ENCODE peak calls at places on chromosomes 4 and X, in four cellular contexts. G, W, Z and O are unnamed samples.

GRCh38 chrX:53284684-53285447 is 3.5 kb upstream of the IQSEC2 start:
- DNase-seq in G (peak), W (no peak), Z (peak), O (peak)

GRCh38 chrX:40543661-40544328 is 37.0 kb upstream of the ATP6AP2 start:
- DNase-seq in G (peak), W (peak), Z (peak), O (no peak)

GRCh38 chr4:176034498-176034897 is 31.1 kb upstream of the WDR17 start:
- DNase-seq in Z (no peak), W (peak), G (peak), O (no peak)

GRCh38 chr4:86976801-86977485 is 42.1 kb downstream of the AFF1 start:
- DNase-seq in W (no peak), Z (no peak), G (no peak), O (no peak)

GRCh38 chrX:11793734-11794133 is 35.7 kb downstream of the MSL3 start:
- DNase-seq in G (no peak), W (no peak), Z (no peak), O (no peak)

GRCh38 chr4:8641256-8641655 is 48.7 kb downstream of the CPZ start:
- DNase-seq in W (no peak), G (no peak), Z (no peak), O (no peak)

GRCh38 chr4:102355748-102356147 is 10.5 kb upstream of the SLC39A8 start:
- DNase-seq in Z (no peak), G (peak), W (no peak), O (no peak)

GRCh38 chr4:931960-932712 is at the start of the genes GAK and TMEM175:
- DNase-seq in W (peak), G (peak), Z (peak), O (peak)

GRCh38 chrX:17553451-17553850 is 178.5 kb downstream of the NHS start:
- DNase-seq in Z (no peak), W (no peak), G (no peak), O (no peak)

GRCh38 chr4:162699629-162700028 is 467.1 kb downstream of the NAF1 start:
- DNase-seq in Z (no peak), G (no peak), W (no peak), O (no peak)

GRCh38 chrX:124086411-124086810 is 124.9 kb downstream of the STAG2 start:
- DNase-seq in Z (no peak), G (no peak), W (no peak), O (no peak)

GRCh38 chr4:30553721-30554120 is 166.4 kb upstream of the PCDH7 start:
- DNase-seq in Z (no peak), W (no peak), G (no peak), O (no peak)

GRCh38 chr4:128653514-128654420 is 155.7 kb upstream of the JADE1 start:
- DNase-seq in Z (no peak), W (no peak), G (no peak), O (no peak)

GRCh38 chrX:24081661-24082154 is 27.0 kb downstream of the EIF2S3 start:
- DNase-seq in W (peak), G (peak), Z (no peak), O (peak)

GRCh38 chr4:124640037-124640730 is 72.3 kb downstream of the ANKRD50 start:
- DNase-seq in W (peak), Z (no peak), G (no peak), O (no peak)

GRCh38 chrX:65509400-65509799 is 25.2 kb downstream of the LAS1L start:
- DNase-seq in W (no peak), Z (no peak), G (no peak), O (no peak)

GRCh38 chr4:2042207-2042946 is 16.8 kb upstream of the NAT8L start:
- DNase-seq in W (no peak), G (peak), Z (no peak), O (no peak)

GRCh38 chrX:103092942-103093341 is at the start of gene NXF3:
- DNase-seq in W (no peak), G (no peak), Z (no peak), O (no peak)

GRCh38 chr4:86508436-86508835 is 85.7 kb upstream of the PTPN13 start:
- DNase-seq in W (no peak), Z (no peak), G (no peak), O (no peak)

GRCh38 chr4:89245459-89245858 is 62.1 kb downstream of the GPRIN3 start:
- DNase-seq in W (no peak), Z (no peak), G (no peak), O (no peak)

GRCh38 chr4:79338148-79338547 is 12.3 kb upstream of the NAA11 start:
- DNase-seq in W (no peak), Z (peak), G (no peak), O (no peak)

GRCh38 chr4:168524006-168524405 is 27.2 kb downstream of the PALLD start:
- DNase-seq in G (no peak), W (no peak), Z (no peak), O (no peak)

GRCh38 chr4:122602277-122603142 is 18.4 kb downstream of the IL21 start:
- DNase-seq in Z (no peak), W (peak), G (peak), O (no peak)

GRCh38 chr4:150534818-150535217 is 47.1 kb upstream of the MAB21L2 start:
- DNase-seq in W (no peak), Z (no peak), G (no peak), O (no peak)

GRCh38 chr4:48785302-48785701 is 5.2 kb upstream of the FRYL start:
- DNase-seq in G (no peak), W (no peak), Z (no peak), O (no peak)

GRCh38 chr4:150385606-150386005 is 196.3 kb upstream of the MAB21L2 start:
- DNase-seq in W (no peak), Z (no peak), G (peak), O (no peak)

GRCh38 chrX:16005899-16006298 is 117.5 kb upstream of the GRPR start:
- DNase-seq in Z (no peak), W (no peak), G (no peak), O (no peak)

GRCh38 chrX:15998350-15998749 is 125.0 kb upstream of the GRPR start:
- DNase-seq in G (no peak), W (no peak), Z (no peak), O (no peak)

DNA sequence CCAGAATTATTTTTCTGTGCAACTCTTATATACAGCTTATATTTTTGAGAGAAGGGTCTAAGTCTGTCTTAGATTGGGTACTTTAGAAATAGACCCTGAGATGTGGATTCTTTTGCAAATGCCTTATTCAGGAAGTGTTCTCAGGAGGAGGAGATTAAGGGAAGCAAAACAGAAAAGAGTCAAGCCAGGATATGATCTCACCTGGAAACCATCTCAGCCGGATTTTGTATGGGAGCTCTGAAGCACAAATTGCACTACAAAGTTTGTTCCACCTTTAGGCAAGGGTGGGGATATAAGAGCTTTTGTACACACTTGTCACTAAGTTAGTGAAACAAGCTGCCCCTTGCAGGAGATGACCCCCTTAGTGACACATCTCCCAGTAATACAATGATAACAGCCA is 121.2 kb upstream of the GRPR start:
- DNase-seq in G (no peak), Z (no peak), W (no peak), O (no peak)
- TF ChIP-seq SIN3A in G (no peak), Z (no peak), W (no peak), O (no peak)

DNA sequence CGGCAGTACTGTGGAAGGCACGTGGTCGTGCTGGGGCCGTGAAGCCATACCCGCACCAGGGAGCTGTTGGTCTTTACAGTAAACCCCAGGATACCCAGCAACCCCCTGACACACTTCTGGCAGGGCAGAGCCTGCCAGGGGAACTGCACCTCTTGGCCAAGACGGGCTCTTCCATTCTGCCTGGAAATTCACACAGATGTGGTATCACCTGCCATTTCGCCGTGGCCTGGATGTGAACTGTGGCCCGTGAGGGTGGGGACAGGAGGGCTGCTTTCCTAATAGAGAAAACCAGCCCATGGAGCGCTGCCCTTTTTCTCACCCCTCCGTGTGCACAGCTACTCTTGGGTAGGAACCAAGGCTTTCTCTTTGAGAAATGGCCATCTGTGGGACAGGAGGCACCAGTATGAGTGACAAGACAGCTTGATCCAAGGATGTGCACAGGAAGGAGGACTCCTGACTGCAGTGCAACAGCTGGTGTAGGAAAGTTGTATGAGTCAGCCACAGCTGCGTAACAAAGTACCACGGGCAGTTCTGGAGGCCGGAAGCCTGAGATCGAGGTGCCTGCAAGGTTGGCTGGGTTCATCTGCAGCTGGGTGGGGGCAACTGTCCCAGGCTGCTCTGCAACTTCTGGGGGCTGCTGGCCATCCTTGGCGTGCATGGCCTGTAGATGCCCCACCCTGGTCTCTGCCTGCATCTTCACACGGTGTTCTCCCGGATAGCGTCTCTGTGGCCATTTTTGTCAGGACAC is 95.7 kb downstream of the PSAPL1 start:
- DNase-seq in G (no peak), W (no peak), Z (no peak), O (no peak)
- TF ChIP-seq EGR1 in G (no peak), W (no peak), Z (no peak), O (no peak)

DNA sequence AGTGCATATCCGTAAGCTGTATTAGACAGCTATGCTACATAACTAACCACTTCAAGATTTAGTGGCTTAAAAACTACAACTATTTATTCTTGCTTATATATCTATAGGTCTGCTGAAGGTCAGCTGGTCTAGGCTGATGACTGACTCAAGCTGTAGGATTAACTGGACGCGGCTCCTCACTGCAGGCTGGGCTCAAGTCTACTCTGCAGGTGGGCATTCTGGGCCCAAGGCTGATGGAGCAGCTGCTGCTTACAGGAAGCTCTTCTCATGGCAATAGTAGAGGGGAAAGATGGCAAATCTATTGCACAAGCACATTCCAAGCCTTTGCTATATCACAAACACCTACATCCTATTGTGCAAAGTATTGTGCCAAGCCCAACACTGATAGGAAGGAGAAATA is 264.0 kb downstream of the NKX6-1 start:
- DNase-seq in W (no peak), Z (no peak), G (no peak), O (no peak)
- TF ChIP-seq SIN3A in W (no peak), Z (no peak), G (no peak), O (no peak)

DNA sequence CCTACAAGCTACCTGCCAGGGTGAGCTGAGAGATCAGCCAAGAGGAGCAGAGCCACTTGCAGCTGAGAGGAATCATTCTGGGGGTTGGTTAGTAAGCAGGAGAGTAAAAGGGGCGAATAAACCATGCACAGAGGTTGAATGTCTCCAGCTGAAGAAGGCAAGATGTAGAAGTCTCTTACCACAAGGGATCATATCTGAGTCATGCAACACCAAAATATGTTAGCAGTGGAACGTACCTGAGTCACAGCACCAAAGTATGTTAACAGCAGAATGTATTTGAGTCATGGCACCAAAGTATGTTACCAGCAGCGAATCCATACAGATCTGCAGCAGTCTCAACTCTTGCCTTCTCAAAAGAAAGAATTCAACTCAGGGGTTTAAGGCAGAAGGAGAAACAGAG is 29.9 kb downstream of the C4orf51 start:
- DNase-seq in Z (no peak), W (no peak), G (no peak), O (no peak)
- TF ChIP-seq EGR1 in Z (no peak), W (no peak), G (no peak), O (no peak)

GRCh38 chrX:21802054-21802660 is 37.3 kb upstream of the MBTPS2 start:
- DNase-seq in Z (no peak), W (no peak), G (no peak), O (no peak)

GRCh38 chrX:21802844-21803243 is 36.6 kb upstream of the MBTPS2 start:
- DNase-seq in G (no peak), W (no peak), Z (no peak), O (no peak)

GRCh38 chrX:21800344-21800770 is 39.1 kb upstream of the MBTPS2 start:
- DNase-seq in W (no peak), Z (no peak), G (no peak), O (no peak)

GRCh38 chrX:21799767-21800166 is 39.6 kb upstream of the MBTPS2 start:
- DNase-seq in G (no peak), W (no peak), Z (no peak), O (no peak)

DNA sequence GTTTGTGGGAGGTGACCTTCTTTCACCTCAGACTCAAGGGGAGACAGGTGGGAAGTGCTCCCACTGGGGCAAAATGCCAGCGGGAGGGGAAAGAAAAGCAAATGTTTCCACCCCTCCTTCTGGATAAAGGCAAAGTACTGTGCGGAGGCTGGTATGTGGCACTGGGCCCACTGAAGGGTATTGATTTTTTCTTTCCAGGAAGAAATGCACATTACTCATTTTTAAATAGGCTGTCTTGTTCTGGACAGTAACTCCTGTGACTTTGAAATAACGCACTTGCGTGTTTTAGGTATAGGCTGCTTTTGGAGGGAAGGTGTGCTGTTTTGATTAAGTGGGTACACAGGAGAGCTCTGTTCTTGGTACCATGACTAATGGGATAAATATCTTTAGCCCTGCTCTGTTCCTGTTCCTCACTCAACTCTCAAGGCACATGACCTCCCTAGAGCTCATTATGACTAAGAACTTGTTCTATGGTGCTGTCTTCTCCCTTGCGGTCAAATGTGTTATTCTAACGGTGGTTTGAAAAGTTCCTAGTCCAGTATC is 40.7 kb upstream of the MBTPS2 start:
- DNase-seq in G (no peak), Z (no peak), W (peak), O (no peak)
- TF ChIP-seq SIN3A in G (no peak), Z (no peak), W (peak), O (no peak)